ENCODE peak calls at places on chromosome X, in five cellular contexts. C is brain microvascular endothelial cell; P is upper lobe of right lung; U is DND-41; Y is effector memory CD4-positive, alpha-beta T cell. I is an unnamed sample.
A peak's percentile ranks its signal among the peaks of the same experiment; 100 is the strongest.

GRCh38 chrX:24542756-24543155 is 77.7 kb downstream of the PDK3 start:
- DNase-seq in Y (no peak), P (no peak), C (no peak), U (no peak), I (no peak)

GRCh38 chrX:40852573-40852972 is 117.2 kb upstream of the MED14 start:
- DNase-seq in C (no peak), P (no peak), U (no peak), Y (no peak), I (no peak)

GRCh38 chrX:13277539-13277938 is 42.3 kb downstream of the ATXN3L start:
- DNase-seq in C (no peak), Y (no peak), P (no peak), U (no peak), I (no peak)

GRCh38 chrX:19647731-19648588 is 132.7 kb upstream of the MAP3K15 start:
- DNase-seq in U (no peak), C (no peak), Y (no peak), P (no peak), I (no peak)

GRCh38 chrX:104270212-104270611 is 15.5 kb upstream of the ESX1 start:
- DNase-seq in Y (no peak), U (no peak), P (no peak), C (no peak), I (no peak)

GRCh38 chrX:41350976-41351569 is 17.1 kb downstream of the DDX3X start:
- DNase-seq in U (no peak), Y (no peak), C (no peak), P (no peak), I (no peak)

GRCh38 chrX:80576815-80577533 is 156.7 kb downstream of the TENT5D start:
- DNase-seq in P (no peak), C (no peak), U (no peak), Y (no peak), I (no peak)

GRCh38 chrX:133535066-133535465 is 119.8 kb upstream of the GPC4 start:
- DNase-seq in U (no peak), Y (no peak), P (no peak), C (no peak), I (no peak)

GRCh38 chrX:34365482-34365881 is 233.4 kb upstream of the FAM47A start:
- DNase-seq in Y (no peak), U (no peak), P (no peak), C (peak; percentile 24), I (no peak)

GRCh38 chrX:154373340-154374306 is 811 bp downstream of the FLNA start:
- DNase-seq in U (peak; percentile 40), Y (no peak), C (peak; percentile 74), P (peak; percentile 81), I (no peak)

GRCh38 chrX:133999013-133999705 is 13.8 kb upstream of the GPC3 start:
- DNase-seq in U (no peak), P (no peak), C (no peak), Y (no peak), I (no peak)

GRCh38 chrX:46208225-46208854 is 336.9 kb downstream of the ZNF674 start:
- DNase-seq in P (no peak), C (peak; percentile 14), U (peak; percentile 39), Y (no peak), I (no peak)

GRCh38 chrX:107204063-107204605 is 2.1 kb downstream of the NUP62CL start:
- DNase-seq in U (no peak), P (no peak), Y (no peak), C (no peak), I (no peak)

GRCh38 chrX:153687121-153688039 is at the start of gene SLC6A8:
- DNase-seq in C (peak; percentile 19), P (peak; percentile 80), Y (peak; percentile 11), U (peak; percentile 47), I (peak; percentile 31)

GRCh38 chrX:136047969-136048368 is 62.7 kb downstream of the SLC9A6 start:
- DNase-seq in C (peak; percentile 25), Y (no peak), U (no peak), P (no peak), I (no peak)
- H3K4me3 ChIP-seq in C (no peak overlapping the region), Y (no peak overlapping the region), U (no peak overlapping the region), P (no peak overlapping the region), I (no peak overlapping the region)

GRCh38 chrX:65196758-65197371 is 220.6 kb upstream of the ZC4H2 start:
- DNase-seq in C (no peak), P (peak; percentile 64), Y (no peak), U (no peak), I (peak; percentile 64)

GRCh38 chrX:65195621-65196020 is 219.4 kb upstream of the ZC4H2 start:
- DNase-seq in C (no peak), U (no peak), Y (no peak), P (no peak), I (no peak)

DNA sequence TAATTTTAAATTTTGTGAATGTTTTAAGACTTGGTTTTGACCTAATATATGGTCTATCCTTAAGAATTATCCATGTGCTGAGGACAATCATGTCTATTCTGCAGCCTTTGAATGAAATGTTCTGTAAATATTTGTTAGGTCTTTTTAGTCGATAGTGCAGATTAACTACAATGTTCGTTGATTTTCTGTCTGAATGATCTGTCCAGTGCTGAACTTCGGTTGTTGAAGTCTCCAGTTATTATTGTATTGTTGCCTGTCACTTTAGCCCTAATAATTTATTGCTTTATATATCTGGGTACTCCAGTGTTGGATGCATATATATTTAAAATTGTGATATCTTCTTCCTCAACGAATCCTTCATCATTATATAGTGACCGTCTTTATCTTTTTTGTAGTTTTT is 218.3 kb upstream of the ZC4H2 start:
- DNase-seq in Y (no peak), U (no peak), P (no peak), C (no peak), I (no peak)
- H3K4me3 ChIP-seq in Y (no peak overlapping the region), U (no peak overlapping the region), P (no peak overlapping the region), C (no peak overlapping the region), I (no peak overlapping the region)

GRCh38 chrX:101729986-101730385 is 70.3 kb upstream of the ARMCX2 start:
- DNase-seq in C (no peak), Y (no peak), P (no peak), U (no peak), I (no peak)
- H3K4me3 ChIP-seq in C (no peak overlapping the region), Y (no peak overlapping the region), P (no peak overlapping the region), U (no peak overlapping the region), I (no peak overlapping the region)

GRCh38 chrX:43278440-43278839 is 377.7 kb upstream of the MAOA start:
- DNase-seq in P (no peak), Y (no peak), U (no peak), C (no peak), I (no peak)

GRCh38 chrX:43283187-43283586 is 372.9 kb upstream of the MAOA start:
- DNase-seq in P (no peak), Y (no peak), C (no peak), U (no peak), I (no peak)

GRCh38 chrX:43277879-43278278 is 378.2 kb upstream of the MAOA start:
- DNase-seq in U (no peak), P (no peak), Y (no peak), C (no peak), I (no peak)

DNA sequence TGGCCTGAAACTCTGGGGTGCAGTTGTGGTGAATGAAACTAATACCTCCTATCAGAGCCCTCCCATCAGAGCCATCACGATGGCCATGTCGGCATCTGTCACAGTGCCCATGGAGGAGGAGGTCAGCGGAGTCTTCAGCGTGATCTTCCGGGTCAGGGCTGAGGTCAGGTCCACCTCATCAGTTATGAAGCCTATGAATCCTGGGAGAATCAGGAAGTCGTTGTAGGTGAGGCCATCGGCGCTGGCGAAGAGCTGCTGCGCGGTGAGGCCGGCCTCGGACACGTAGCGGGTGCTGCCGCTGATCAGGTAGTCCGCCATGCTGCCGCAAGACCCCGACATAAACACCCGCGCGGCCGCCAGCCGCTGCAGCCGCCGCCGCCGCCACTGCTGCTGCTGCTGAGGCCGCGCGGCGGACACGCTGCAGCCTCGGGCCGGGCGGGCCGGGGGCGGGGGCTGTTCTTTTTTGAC is 376.7 kb upstream of the MAOA start:
- DNase-seq in Y (no peak), P (no peak), C (no peak), U (no peak), I (no peak)
- H3K4me3 ChIP-seq in Y (no peak overlapping the region), P (no peak overlapping the region), C (no peak overlapping the region), U (no peak overlapping the region), I (no peak overlapping the region)

I was measured in OCI-LY7.